ENCODE peak calls at places on chromosomes 4 and X, in five cellular contexts. S is HCT116, W is K562, J is SK-N-SH, N is Panc1. C is an unnamed sample.

GRCh38 chr4:70838972-70839536 is 636 bp downstream of the GRSF1 start:
- DNase-seq in J (peak; percentile 86), W (peak; percentile 76), N (no peak), S (no peak), C (peak; percentile 64)

GRCh38 chrX:13099121-13099520 is 54.7 kb upstream of the FAM9C start:
- DNase-seq in J (no peak), S (no peak), W (no peak), N (no peak), C (no peak)

GRCh38 chr4:48065587-48066052 is 49.0 kb downstream of the NIPAL1 start:
- DNase-seq in S (no peak), J (no peak), N (no peak), W (no peak), C (no peak)

GRCh38 chr4:2281575-2282343 is 19.9 kb upstream of the MXD4 start:
- DNase-seq in S (no peak), W (no peak), J (no peak), N (no peak), C (no peak)

GRCh38 chrX:27309406-27309805 is 153.7 kb downstream of the PPP4R3C start:
- DNase-seq in N (no peak), J (no peak), S (no peak), W (no peak), C (no peak)

GRCh38 chr4:43353552-43353951 is 461.0 kb downstream of the GRXCR1 start:
- DNase-seq in J (no peak), N (no peak), W (no peak), S (no peak), C (no peak)

GRCh38 chr4:113394730-113395530 is 345.5 kb downstream of the ANK2 start:
- DNase-seq in S (peak; percentile 82), W (peak; percentile 52), J (peak; percentile 47), N (peak; percentile 77), C (peak; percentile 90)

GRCh38 chrX:118496763-118497079 is 1.1 kb downstream of the DOCK11 start:
- DNase-seq in N (no peak), J (no peak), W (no peak), S (no peak), C (peak; percentile 12)

GRCh38 chr4:122536001-122536400 is 79.5 kb upstream of the IL2 start:
- DNase-seq in J (no peak), W (no peak), N (no peak), S (no peak), C (no peak)

GRCh38 chrX:110413727-110414124 is 55.1 kb downstream of the RTL9 start:
- DNase-seq in S (no peak), J (no peak), W (no peak), N (no peak), C (no peak)

GRCh38 chr4:42018451-42018850 is 28.1 kb downstream of the SLC30A9 start:
- DNase-seq in S (no peak), J (peak; percentile 44), W (no peak), N (no peak), C (no peak)

GRCh38 chr4:10115657-10116624 is 658 bp downstream of the WDR1 start:
- DNase-seq in N (no peak), S (peak; percentile 28), W (peak; percentile 85), J (peak; percentile 74), C (peak; percentile 72)

GRCh38 chrX:154428176-154429171 is at the start of gene ATP6AP1:
- DNase-seq in W (peak; percentile 85), J (peak; percentile 91), S (peak; percentile 75), N (peak; percentile 68), C (peak; percentile 92)

GRCh38 chr4:118335316-118335715 is 17.5 kb downstream of the PRSS12 start:
- DNase-seq in W (no peak), S (no peak), J (no peak), N (no peak), C (no peak)

GRCh38 chr4:83128235-83128929 is 13.9 kb upstream of the PLAC8 start:
- DNase-seq in S (no peak), J (no peak), N (no peak), W (no peak), C (no peak)

GRCh38 chr4:6463311-6464289 is 8.8 kb downstream of the PPP2R2C start:
- DNase-seq in S (no peak), W (no peak), J (no peak), N (no peak), C (no peak)

GRCh38 chr4:21769404-21770147 is 179.0 kb downstream of the KCNIP4 start:
- DNase-seq in W (no peak), S (no peak), J (no peak), N (no peak), C (no peak)

GRCh38 chrX:10965399-10965798 is 145.7 kb upstream of the HCCS start:
- DNase-seq in N (no peak), J (no peak), W (no peak), S (no peak), C (no peak)

GRCh38 chr4:26081795-26082498 is 167.9 kb downstream of the SMIM20 start:
- DNase-seq in W (peak; percentile 59), S (peak; percentile 63), N (no peak), J (no peak), C (peak; percentile 84)

GRCh38 chr4:70714061-70714468 is 7.7 kb upstream of the RUFY3 start:
- DNase-seq in W (no peak), N (no peak), S (no peak), J (no peak), C (no peak)

GRCh38 chr4:83252782-83253405 is 31.7 kb downstream of the COQ2 start:
- DNase-seq in W (peak; percentile 66), S (peak; percentile 54), J (peak; percentile 36), N (peak; percentile 48), C (peak; percentile 90)

GRCh38 chr4:125321709-125322362 is 7.1 kb downstream of the FAT4 start:
- DNase-seq in N (no peak), S (no peak), W (no peak), J (no peak), C (no peak)

GRCh38 chr4:184330008-184330400 is 112.3 kb upstream of the ENPP6 start:
- DNase-seq in S (no peak), N (no peak), W (no peak), J (no peak), C (no peak)

GRCh38 chr4:111639876-111640275 is 505.4 kb upstream of the FAM241A start:
- DNase-seq in J (no peak), N (no peak), S (no peak), W (no peak), C (no peak)

GRCh38 chr4:6047130-6047673 is 29.0 kb upstream of the C4orf50 start:
- DNase-seq in W (no peak), S (peak; percentile 36), J (no peak), N (no peak), C (peak; percentile 43)

GRCh38 chr4:77156533-77156911 is 485 bp upstream of the CCNG2 start:
- DNase-seq in W (peak; percentile 95), N (peak; percentile 94), S (peak; percentile 100), J (peak; percentile 91), C (peak; percentile 100)

GRCh38 chr4:26729027-26729426 is 131.6 kb upstream of the STIM2 start:
- DNase-seq in J (no peak), W (no peak), S (no peak), N (no peak), C (no peak)

GRCh38 chr4:179124957-179125356 is 1682.7 kb upstream of the AGA start:
- DNase-seq in J (no peak), N (no peak), W (no peak), S (no peak), C (peak; percentile 71)

GRCh38 chrX:41616935-41617334 is 71.8 kb upstream of the GPR34 start:
- DNase-seq in S (no peak), J (peak; percentile 11), W (no peak), N (no peak), C (peak; percentile 25)

GRCh38 chr4:120850048-120850599 is 72.4 kb downstream of the PRDM5 start:
- DNase-seq in S (no peak), N (no peak), J (no peak), W (no peak), C (no peak)

GRCh38 chr4:112552668-112553067 is 36.7 kb upstream of the NEUROG2 start:
- DNase-seq in S (peak; percentile 32), J (no peak), N (no peak), W (no peak), C (no peak)

GRCh38 chr4:122576261-122577188 is 44.3 kb downstream of the IL21 start:
- DNase-seq in W (peak; percentile 27), J (peak; percentile 16), S (peak; percentile 36), N (no peak), C (peak; percentile 75)

GRCh38 chrX:35711281-35711680 is 86.9 kb upstream of the MAGEB16 start:
- DNase-seq in W (no peak), J (no peak), S (no peak), N (no peak), C (no peak)

GRCh38 chr4:4170596-4171150 is 56.1 kb downstream of the OTOP1 start:
- DNase-seq in J (no peak), S (no peak), W (no peak), N (no peak), C (no peak)

GRCh38 chr4:76706581-76706980 is 191.4 kb downstream of the SOWAHB start:
- DNase-seq in N (no peak), W (no peak), S (no peak), J (no peak), C (no peak)

DNA sequence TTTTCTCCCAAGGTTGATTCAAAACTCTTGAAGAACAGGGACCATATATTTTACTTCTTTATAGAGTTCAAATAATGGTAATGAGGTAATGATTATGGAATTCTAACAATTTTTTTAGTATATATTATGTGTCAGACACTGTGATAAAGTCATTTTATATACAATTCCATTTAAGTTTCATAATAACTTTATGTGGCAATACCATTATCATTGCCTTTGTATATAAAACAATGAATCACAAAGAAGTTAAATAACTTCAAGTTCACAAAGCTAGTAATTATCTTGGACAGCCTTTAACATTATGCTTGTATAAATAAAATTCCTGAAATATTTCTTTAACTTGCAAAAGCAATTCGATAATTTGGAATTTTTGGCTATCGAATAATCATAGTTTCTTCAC is 20.6 kb downstream of the MAGEC1 start:
- DNase-seq in N (no peak), S (no peak), W (no peak), J (no peak), C (no peak)
- TF ChIP-seq REST in N (no peak), S (no peak), W (no peak), J (no peak), C (no peak)

GRCh38 chr4:87126056-87126455 is 94.4 kb downstream of the KLHL8 start:
- DNase-seq in N (no peak), J (no peak), S (no peak), W (no peak), C (peak; percentile 36)
- H3K36me3 ChIP-seq in N (no peaks in the 10 kb centered on the region), J (peaks cover 32% of the 10 kb centered on the region), S (no peaks in the 10 kb centered on the region), W (peaks cover 82% of the 10 kb centered on the region), C (peaks cover 19% of the 10 kb centered on the region)

DNA sequence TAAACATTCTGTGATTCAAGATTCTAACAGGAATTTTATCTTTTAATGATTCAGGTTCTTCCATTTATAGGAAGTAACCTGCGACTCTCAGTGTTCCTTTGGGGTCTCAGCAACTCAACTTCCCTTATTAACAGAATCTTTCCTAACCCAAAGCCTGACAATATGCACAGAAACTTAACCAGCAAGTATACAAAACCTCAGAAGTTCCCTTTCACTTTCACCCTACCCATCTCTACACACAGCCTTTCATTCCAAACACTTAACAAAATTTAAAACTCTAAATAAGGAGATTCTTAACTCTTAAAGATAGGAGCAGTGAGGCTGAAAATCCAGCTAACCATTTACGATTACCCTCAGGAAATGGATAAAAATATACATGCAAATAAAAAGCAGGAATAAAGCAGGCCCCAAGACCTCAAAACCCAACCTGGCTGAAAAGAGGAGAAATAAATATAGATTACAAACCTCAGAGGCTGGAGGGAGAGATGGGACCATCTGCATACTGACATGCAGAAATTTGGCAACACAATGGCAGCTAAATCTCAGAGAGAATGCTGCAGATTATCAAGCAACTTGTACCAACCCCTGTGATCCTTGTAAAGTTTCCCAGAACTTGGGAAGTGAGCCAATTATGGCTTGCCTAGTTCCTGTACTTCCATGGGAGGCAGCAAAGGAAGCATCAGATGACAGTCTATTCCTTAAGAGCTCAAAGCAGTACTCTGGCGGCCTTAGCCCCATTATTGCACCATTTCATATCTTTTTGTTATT is 101.0 kb downstream of the ATP11C start:
- DNase-seq in J (no peak), W (no peak), N (no peak), S (no peak), C (peak; percentile 32)
- TF ChIP-seq REST in J (no peak), W (no peak), N (no peak), S (no peak), C (no peak)

GRCh38 chr4:73129319-73129718 is 59.8 kb upstream of the COX18 start:
- DNase-seq in W (no peak), N (no peak), S (no peak), J (no peak), C (no peak)
- H3K36me3 ChIP-seq in W (peaks cover 83% of the 10 kb centered on the region), N (peaks cover 10% of the 10 kb centered on the region), S (peaks cover 15% of the 10 kb centered on the region), J (peaks cover 54% of the 10 kb centered on the region), C (peaks cover 18% of the 10 kb centered on the region)